ENCODE peak calls at places on chromosomes 1 and 21, in four cellular contexts. G, W, I and T are unnamed samples. For H3K36me3, the result is how much of the 10 kb centered on the place peaks cover.

GRCh38 chr1:244231572-244232315 is 180.7 kb downstream of the ZBTB18 start:
- DNase-seq in I (peak), W (no peak), G (no peak), T (no peak)

GRCh38 chr1:165397945-165398344 is 41.4 kb upstream of the LMX1A start:
- DNase-seq in G (peak), I (peak), W (no peak), T (no peak)

GRCh38 chr1:59499956-59500569 is 203.2 kb downstream of the FGGY start:
- DNase-seq in I (no peak), W (no peak), G (no peak), T (no peak)

GRCh38 chr1:33918368-33918767 is 54.5 kb downstream of the HMGB4 start:
- DNase-seq in W (no peak), I (no peak), G (no peak), T (no peak)

GRCh38 chr1:18900303-18900841 is 2.0 kb downstream of the ALDH4A1 start:
- DNase-seq in W (no peak), G (no peak), I (no peak), T (no peak)

GRCh38 chr1:227998374-227999055 is 8.3 kb upstream of the WNT3A start:
- DNase-seq in I (peak), G (no peak), W (no peak), T (no peak)

GRCh38 chr1:239926184-239926583 is 165.5 kb upstream of the FMN2 start:
- DNase-seq in I (no peak), W (no peak), G (no peak), T (no peak)

GRCh38 chr1:247865416-247865815 is 8.4 kb downstream of the TRIM58 start:
- DNase-seq in G (no peak), W (no peak), I (no peak), T (no peak)

GRCh38 chr1:209854196-209854595 is 26.4 kb downstream of the UTP25 start:
- DNase-seq in I (no peak), G (no peak), W (no peak), T (no peak)

GRCh38 chr1:234645474-234645953 is 35.5 kb upstream of the IRF2BP2 start:
- DNase-seq in I (no peak), W (no peak), G (no peak), T (no peak)

GRCh38 chr1:186155594-186155993 is 219.5 kb downstream of the TPR start:
- DNase-seq in W (no peak), I (no peak), G (peak), T (no peak)

GRCh38 chr1:112399456-112399855 is 3.4 kb downstream of the CTTNBP2NL start:
- DNase-seq in G (no peak), W (no peak), I (no peak), T (no peak)

GRCh38 chr1:220462756-220463155 is 65.2 kb upstream of the MARK1 start:
- DNase-seq in I (no peak), W (no peak), G (no peak), T (no peak)

GRCh38 chr1:212475151-212475550 is 42.4 kb downstream of the NENF start:
- DNase-seq in G (no peak), I (no peak), W (no peak), T (no peak)

GRCh38 chr1:45952072-45952471 is 148.7 kb downstream of the MAST2 start:
- DNase-seq in G (no peak), W (no peak), I (no peak), T (no peak)

GRCh38 chr1:90133133-90133532 is 138.2 kb downstream of the ZNF326 start:
- DNase-seq in G (peak), W (no peak), I (no peak), T (no peak)

GRCh38 chr21:46188226-46189212 is 4.3 kb upstream of the SPATC1L start:
- DNase-seq in G (peak), I (no peak), W (peak), T (no peak)

GRCh38 chr1:30888391-30888790 is 20.2 kb downstream of the SDC3 start:
- DNase-seq in I (no peak), G (peak), W (peak), T (no peak)

GRCh38 chr21:44831227-44831626 is 13.4 kb upstream of the SUMO3 start:
- DNase-seq in W (no peak), I (no peak), G (no peak), T (no peak)

DNA sequence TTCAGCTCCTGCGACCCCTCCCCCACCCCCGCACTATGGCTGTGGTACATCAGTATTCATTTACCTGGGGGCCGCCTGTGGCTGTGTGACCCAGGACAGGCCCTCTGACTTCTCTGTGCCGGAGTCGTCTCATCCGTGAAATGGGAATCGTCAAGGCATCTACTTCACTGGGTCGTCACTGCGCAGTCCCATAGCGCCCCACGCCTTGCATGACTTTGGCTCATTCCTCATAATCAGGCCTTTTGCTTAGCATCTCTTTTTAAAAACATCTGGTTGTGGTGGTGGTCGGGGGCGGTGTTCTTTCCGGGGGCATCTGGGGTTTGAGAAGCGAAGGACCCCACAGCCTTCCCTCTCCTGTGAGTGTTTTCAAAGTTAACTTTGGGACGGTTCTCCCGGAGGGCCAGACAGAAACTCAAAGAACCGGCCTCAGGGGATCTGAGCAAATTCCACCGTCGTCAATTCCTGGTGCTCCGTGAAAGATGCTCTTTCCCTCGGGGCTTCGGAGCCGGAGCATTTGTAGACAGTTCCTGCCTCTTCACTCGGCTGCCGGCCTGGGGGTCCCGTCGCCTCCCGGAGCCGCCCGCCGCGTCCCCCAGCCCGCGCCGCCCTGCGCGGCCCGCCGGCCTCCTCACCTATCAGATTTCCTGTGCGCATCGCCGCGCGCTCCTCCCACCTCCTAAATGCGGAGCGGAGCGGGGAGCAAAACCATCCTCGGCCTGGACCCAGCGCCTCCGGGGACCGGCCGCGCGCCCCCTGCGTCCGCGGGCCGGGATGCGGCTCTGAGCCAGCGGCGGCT is at the start of gene B3GALT5:
- DNase-seq in G (no peak), I (no peak), W (no peak), T (no peak)
- H3K4me3 ChIP-seq in G (peak), I (peak), W (peak), T (no peak)

GRCh38 chr1:184734972-184735371 is 19.7 kb downstream of the EDEM3 start:
- DNase-seq in G (no peak), I (no peak), W (no peak), T (no peak)
- H3K36me3 ChIP-seq in G (under half), I (half or more), W (under half), T (half or more)

DNA sequence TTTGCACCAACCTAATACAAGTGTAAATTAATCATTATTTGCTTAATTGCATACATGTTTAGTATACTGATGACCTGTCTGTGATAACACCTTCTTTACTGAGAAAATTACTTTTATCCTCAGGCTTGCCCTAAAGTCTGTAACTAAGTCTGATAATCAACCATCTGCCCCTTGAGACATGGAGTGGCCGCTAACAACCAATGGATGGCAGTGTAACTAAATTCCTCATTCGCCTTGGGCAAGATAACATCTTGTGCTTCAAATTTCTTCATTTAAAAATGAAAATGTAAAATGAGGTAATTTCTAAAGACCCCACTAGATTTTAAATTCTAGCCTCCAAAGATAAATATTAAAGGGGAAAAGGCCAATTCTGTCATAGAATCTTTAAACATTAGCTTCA is 85.1 kb downstream of the ENAH start:
- DNase-seq in W (no peak), I (no peak), G (peak), T (no peak)
- H3K27ac ChIP-seq in W (no peak), I (no peak), G (no peak), T (no peak)

GRCh38 chr1:8423134-8423701 is 105.3 kb downstream of the SLC45A1 start:
- DNase-seq in G (peak), W (peak), I (no peak), T (peak)

GRCh38 chr1:8420318-8420717 is 102.4 kb downstream of the SLC45A1 start:
- DNase-seq in I (no peak), G (no peak), W (no peak), T (no peak)

GRCh38 chr1:8419861-8420260 is 101.9 kb downstream of the SLC45A1 start:
- DNase-seq in G (no peak), I (no peak), W (no peak), T (no peak)

GRCh38 chr1:8422439-8423133 is 104.7 kb downstream of the SLC45A1 start:
- DNase-seq in G (peak), I (no peak), W (no peak), T (no peak)

DNA sequence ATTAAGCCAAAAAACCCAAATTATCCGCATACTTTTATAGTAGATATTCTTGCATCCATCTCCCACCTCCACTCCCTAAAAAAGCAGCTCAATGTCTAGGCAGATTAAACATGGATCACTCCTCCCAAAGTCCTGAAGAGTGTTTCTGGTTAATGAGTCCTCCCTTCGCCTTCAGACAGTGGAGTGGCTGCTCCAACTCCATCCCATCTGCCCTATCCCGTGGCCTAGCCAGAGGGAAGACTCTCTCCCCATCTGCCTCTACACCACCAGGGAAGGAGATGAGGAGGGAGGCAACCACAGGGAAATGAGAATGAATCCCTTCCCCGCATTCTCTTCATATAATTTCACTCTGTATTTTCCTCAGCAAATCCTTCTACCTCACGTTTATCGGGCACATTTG is 103.8 kb downstream of the SLC45A1 start:
- DNase-seq in G (no peak), W (no peak), I (no peak), T (no peak)
- H3K4me3 ChIP-seq in G (peak), W (peak), I (peak), T (peak)

GRCh38 chr21:17793675-17794123 is 25.5 kb downstream of the C21orf91 start:
- DNase-seq in W (no peak), I (no peak), G (peak), T (no peak)
- H3K36me3 ChIP-seq in W (under half), I (under half), G (under half), T (under half)

DNA sequence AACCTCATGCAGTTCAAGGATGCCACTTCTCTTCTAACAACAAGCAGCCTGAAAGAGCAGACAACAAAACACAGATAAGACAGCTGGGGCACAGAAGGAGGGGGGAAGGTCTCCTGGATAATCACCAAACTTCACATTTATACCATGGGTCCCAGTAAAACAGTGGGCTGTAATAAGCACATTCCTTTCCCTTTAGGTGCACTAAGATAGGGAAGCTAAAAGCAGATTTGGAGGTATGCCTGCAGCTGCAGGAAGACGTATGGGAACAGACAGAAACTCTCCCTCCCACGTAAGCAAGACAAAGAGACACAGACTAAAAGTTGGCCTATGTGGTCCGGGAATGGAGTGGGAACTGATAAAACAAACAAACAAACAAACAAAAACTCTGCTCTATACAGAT is 612.1 kb downstream of the MRPL39 start:
- DNase-seq in G (no peak), W (no peak), I (no peak), T (no peak)
- H3K27ac ChIP-seq in G (no peak), W (no peak), I (no peak), T (no peak)

DNA sequence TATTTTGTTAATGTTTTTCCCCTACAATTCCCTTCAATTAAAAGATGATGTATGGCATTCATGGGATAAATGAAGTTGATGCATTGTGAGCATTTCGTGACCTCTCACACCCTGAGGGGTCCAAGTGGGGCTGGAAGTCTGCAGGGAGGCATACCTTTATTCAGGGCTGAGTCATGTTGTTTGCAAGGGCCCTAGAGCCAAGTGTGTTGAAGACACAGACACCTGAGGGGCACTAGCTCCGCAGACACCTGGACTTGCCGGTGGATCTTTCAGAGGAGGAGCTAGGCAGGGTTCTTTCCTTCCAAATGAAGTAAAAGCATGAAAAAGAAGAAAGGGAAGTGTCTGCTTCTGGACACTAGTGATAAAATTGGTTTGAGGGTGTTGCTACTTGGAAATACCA is 57.0 kb upstream of the RGS7 start:
- DNase-seq in I (no peak), W (no peak), G (no peak), T (no peak)
- H3K4me3 ChIP-seq in I (no peak), W (no peak), G (no peak), T (no peak)

GRCh38 chr21:37742532-37742931 is 173.7 kb downstream of the KCNJ6 start:
- DNase-seq in G (peak), W (no peak), I (no peak), T (no peak)
- H3K36me3 ChIP-seq in G (under half), W (under half), I (under half), T (under half)